ENCODE peak calls at places on chromosomes 6 and 20, in ten cellular contexts. One of them, this sample, is unnamed.

GRCh38 chr6:37182736-37183590 is 13.0 kb downstream of the PIM1 start:
- DNase-seq in GF-D8: peak
- DNase-seq in astrocyte of the cerebellum: no peak
- DNase-seq in neural progenitor cell: no peak
- DNase-seq in endodermal cell: no peak
- DNase-seq in stimulated activated CD8-positive, alpha-beta memory T cell treated with anti-CD3 and anti-CD28 coated beads, Interleukin-15, amount 100 ng/mL, for 4 hours: peak
- DNase-seq in adipocyte: no peak
- DNase-seq in fibroblast of lung: no peak
- DNase-seq in AG08396: no peak
- DNase-seq in NCI-H1092 treated with DMSO at 0.1 percent for 48 hours: no peak
- DNase-seq in this sample: no peak

GRCh38 chr6:111591901-111592461 is 13.7 kb downstream of the TRAF3IP2 start:
- DNase-seq in GF-D8: no peak
- DNase-seq in astrocyte of the cerebellum: no peak
- DNase-seq in neural progenitor cell: no peak
- DNase-seq in endodermal cell: no peak
- DNase-seq in stimulated activated CD8-positive, alpha-beta memory T cell treated with anti-CD3 and anti-CD28 coated beads, Interleukin-15, amount 100 ng/mL, for 4 hours: no peak
- DNase-seq in adipocyte: peak
- DNase-seq in fibroblast of lung: peak
- DNase-seq in AG08396: no peak
- DNase-seq in NCI-H1092 treated with DMSO at 0.1 percent for 48 hours: no peak
- DNase-seq in this sample: no peak

GRCh38 chr20:24909086-24909780 is 39.8 kb upstream of the CST7 start:
- DNase-seq in GF-D8: no peak
- DNase-seq in astrocyte of the cerebellum: no peak
- DNase-seq in neural progenitor cell: no peak
- DNase-seq in endodermal cell: no peak
- DNase-seq in stimulated activated CD8-positive, alpha-beta memory T cell treated with anti-CD3 and anti-CD28 coated beads, Interleukin-15, amount 100 ng/mL, for 4 hours: no peak
- DNase-seq in adipocyte: no peak
- DNase-seq in fibroblast of lung: no peak
- DNase-seq in AG08396: no peak
- DNase-seq in NCI-H1092 treated with DMSO at 0.1 percent for 48 hours: no peak
- DNase-seq in this sample: no peak

GRCh38 chr6:157045831-157046454 is 268.8 kb downstream of the ARID1B start:
- DNase-seq in GF-D8: no peak
- DNase-seq in astrocyte of the cerebellum: peak
- DNase-seq in neural progenitor cell: peak
- DNase-seq in endodermal cell: no peak
- DNase-seq in stimulated activated CD8-positive, alpha-beta memory T cell treated with anti-CD3 and anti-CD28 coated beads, Interleukin-15, amount 100 ng/mL, for 4 hours: no peak
- DNase-seq in adipocyte: peak
- DNase-seq in fibroblast of lung: peak
- DNase-seq in AG08396: peak
- DNase-seq in NCI-H1092 treated with DMSO at 0.1 percent for 48 hours: peak
- DNase-seq in this sample: peak

GRCh38 chr6:114390176-114390575 is 47.4 kb upstream of the HS3ST5 start:
- DNase-seq in GF-D8: no peak
- DNase-seq in astrocyte of the cerebellum: no peak
- DNase-seq in neural progenitor cell: peak
- DNase-seq in endodermal cell: no peak
- DNase-seq in stimulated activated CD8-positive, alpha-beta memory T cell treated with anti-CD3 and anti-CD28 coated beads, Interleukin-15, amount 100 ng/mL, for 4 hours: no peak
- DNase-seq in adipocyte: peak
- DNase-seq in fibroblast of lung: peak
- DNase-seq in AG08396: no peak
- DNase-seq in NCI-H1092 treated with DMSO at 0.1 percent for 48 hours: no peak
- DNase-seq in this sample: peak

GRCh38 chr20:58622671-58623578 is 28.2 kb upstream of the STX16 start:
- DNase-seq in GF-D8: no peak
- DNase-seq in astrocyte of the cerebellum: peak
- DNase-seq in neural progenitor cell: no peak
- DNase-seq in endodermal cell: no peak
- DNase-seq in stimulated activated CD8-positive, alpha-beta memory T cell treated with anti-CD3 and anti-CD28 coated beads, Interleukin-15, amount 100 ng/mL, for 4 hours: no peak
- DNase-seq in adipocyte: no peak
- DNase-seq in fibroblast of lung: peak
- DNase-seq in AG08396: no peak
- DNase-seq in NCI-H1092 treated with DMSO at 0.1 percent for 48 hours: no peak
- DNase-seq in this sample: peak

GRCh38 chr6:31948753-31949413 is 3.0 kb downstream of the CFB start:
- DNase-seq in GF-D8: no peak
- DNase-seq in astrocyte of the cerebellum: no peak
- DNase-seq in neural progenitor cell: no peak
- DNase-seq in endodermal cell: no peak
- DNase-seq in stimulated activated CD8-positive, alpha-beta memory T cell treated with anti-CD3 and anti-CD28 coated beads, Interleukin-15, amount 100 ng/mL, for 4 hours: no peak
- DNase-seq in adipocyte: no peak
- DNase-seq in fibroblast of lung: peak
- DNase-seq in AG08396: no peak
- DNase-seq in NCI-H1092 treated with DMSO at 0.1 percent for 48 hours: no peak
- DNase-seq in this sample: peak

GRCh38 chr20:58552366-58552934 is 37.3 kb upstream of the APCDD1L start:
- DNase-seq in GF-D8: no peak
- DNase-seq in astrocyte of the cerebellum: no peak
- DNase-seq in neural progenitor cell: no peak
- DNase-seq in endodermal cell: peak
- DNase-seq in stimulated activated CD8-positive, alpha-beta memory T cell treated with anti-CD3 and anti-CD28 coated beads, Interleukin-15, amount 100 ng/mL, for 4 hours: no peak
- DNase-seq in adipocyte: no peak
- DNase-seq in fibroblast of lung: peak
- DNase-seq in AG08396: no peak
- DNase-seq in NCI-H1092 treated with DMSO at 0.1 percent for 48 hours: no peak
- DNase-seq in this sample: no peak

GRCh38 chr6:114176726-114177125 is 166.1 kb downstream of the HS3ST5 start:
- DNase-seq in GF-D8: no peak
- DNase-seq in astrocyte of the cerebellum: no peak
- DNase-seq in neural progenitor cell: no peak
- DNase-seq in endodermal cell: no peak
- DNase-seq in stimulated activated CD8-positive, alpha-beta memory T cell treated with anti-CD3 and anti-CD28 coated beads, Interleukin-15, amount 100 ng/mL, for 4 hours: no peak
- DNase-seq in adipocyte: no peak
- DNase-seq in fibroblast of lung: no peak
- DNase-seq in AG08396: no peak
- DNase-seq in NCI-H1092 treated with DMSO at 0.1 percent for 48 hours: no peak
- DNase-seq in this sample: no peak

GRCh38 chr20:2801459-2801728 is 967 bp upstream of the CPXM1 start:
- DNase-seq in GF-D8: no peak
- DNase-seq in astrocyte of the cerebellum: no peak
- DNase-seq in neural progenitor cell: peak
- DNase-seq in endodermal cell: no peak
- DNase-seq in stimulated activated CD8-positive, alpha-beta memory T cell treated with anti-CD3 and anti-CD28 coated beads, Interleukin-15, amount 100 ng/mL, for 4 hours: no peak
- DNase-seq in adipocyte: no peak
- DNase-seq in fibroblast of lung: no peak
- DNase-seq in AG08396: no peak
- DNase-seq in NCI-H1092 treated with DMSO at 0.1 percent for 48 hours: no peak
- DNase-seq in this sample: no peak

GRCh38 chr6:35506536-35506935 is 6.2 kb downstream of the TULP1 start:
- DNase-seq in GF-D8: no peak
- DNase-seq in astrocyte of the cerebellum: no peak
- DNase-seq in neural progenitor cell: no peak
- DNase-seq in endodermal cell: no peak
- DNase-seq in stimulated activated CD8-positive, alpha-beta memory T cell treated with anti-CD3 and anti-CD28 coated beads, Interleukin-15, amount 100 ng/mL, for 4 hours: no peak
- DNase-seq in adipocyte: no peak
- DNase-seq in fibroblast of lung: no peak
- DNase-seq in AG08396: no peak
- DNase-seq in NCI-H1092 treated with DMSO at 0.1 percent for 48 hours: no peak
- DNase-seq in this sample: no peak

GRCh38 chr6:156933201-156934053 is 156.2 kb downstream of the ARID1B start:
- DNase-seq in GF-D8: no peak
- DNase-seq in astrocyte of the cerebellum: no peak
- DNase-seq in neural progenitor cell: peak
- DNase-seq in endodermal cell: peak
- DNase-seq in stimulated activated CD8-positive, alpha-beta memory T cell treated with anti-CD3 and anti-CD28 coated beads, Interleukin-15, amount 100 ng/mL, for 4 hours: no peak
- DNase-seq in adipocyte: no peak
- DNase-seq in fibroblast of lung: no peak
- DNase-seq in AG08396: no peak
- DNase-seq in NCI-H1092 treated with DMSO at 0.1 percent for 48 hours: peak
- DNase-seq in this sample: no peak

This sample was measured in A172.